ENCODE peak calls at places on chromosome 15, in nine cellular contexts. E is mammary epithelial cell; Q is endothelial cell; D is CD4-positive, alpha-beta T cell; S is thoracic aorta; Y is GM23338; Z is RWPE1; C is neural progenitor cell; L is CD14-positive monocyte. G is an unnamed sample.

GRCh38 chr15:96171271-96171739 is 159.2 kb upstream of the NR2F2 start:
- DNase-seq in D (no peak), Q (no peak), Y (peak), S (no peak), E (no peak), L (no peak), Z (peak), C (peak), G (no peak)

GRCh38 chr15:66126057-66126855 is 127.3 kb downstream of the MEGF11 start:
- DNase-seq in S (no peak), D (no peak), Z (no peak), E (no peak), L (no peak), Q (no peak), C (peak), Y (no peak), G (no peak)

GRCh38 chr15:29456255-29456654 is 186.6 kb upstream of the NSMCE3 start:
- DNase-seq in L (no peak), C (no peak), D (no peak), Y (no peak), Z (no peak), E (no peak), Q (no peak), S (no peak), G (no peak)

GRCh38 chr15:37616215-37616614 is 318.2 kb upstream of the TMCO5A start:
- DNase-seq in Y (no peak), S (no peak), Q (no peak), L (no peak), C (no peak), E (no peak), D (no peak), Z (no peak), G (no peak)

GRCh38 chr15:63948436-63948835 is 97.8 kb downstream of the DAPK2 start:
- DNase-seq in Z (no peak), E (no peak), S (no peak), C (no peak), Q (no peak), D (no peak), Y (no peak), L (no peak), G (no peak)

GRCh38 chr15:55795031-55795430 is 52.1 kb upstream of the PRTG start:
- DNase-seq in E (no peak), L (no peak), Y (no peak), D (no peak), Z (no peak), Q (no peak), S (no peak), C (no peak), G (no peak)

GRCh38 chr15:38691365-38691764 is 126.8 kb upstream of the RASGRP1 start:
- DNase-seq in Y (no peak), Q (no peak), C (no peak), S (no peak), D (no peak), Z (no peak), L (no peak), E (no peak), G (no peak)

GRCh38 chr15:50544368-50544767 is 2.1 kb downstream of the USP50 start:
- DNase-seq in C (no peak), S (no peak), Y (peak), L (no peak), Z (no peak), D (no peak), E (no peak), Q (no peak), G (no peak)

GRCh38 chr15:67678948-67679347 is 136.4 kb downstream of the MAP2K5 start:
- DNase-seq in L (no peak), C (peak), S (no peak), Y (no peak), Q (no peak), E (no peak), Z (no peak), D (no peak), G (peak)

GRCh38 chr15:85976986-85977385 is 102.7 kb upstream of the AGBL1 start:
- DNase-seq in C (no peak), L (no peak), Z (peak), D (no peak), Q (no peak), E (peak), S (no peak), Y (no peak), G (no peak)

GRCh38 chr15:47812436-47813109 is 95.3 kb downstream of the SEMA6D start:
- DNase-seq in Y (no peak), L (no peak), C (no peak), S (no peak), D (no peak), E (peak), Q (no peak), Z (peak), G (no peak)

GRCh38 chr15:31252386-31252785 is 74.2 kb upstream of the KLF13 start:
- DNase-seq in D (no peak), E (no peak), S (no peak), Q (no peak), C (no peak), Z (no peak), L (no peak), Y (no peak), G (no peak)

GRCh38 chr15:61479601-61480000 is 250.5 kb upstream of the RORA start:
- DNase-seq in Q (no peak), E (peak), Z (peak), S (no peak), D (no peak), L (no peak), C (no peak), Y (no peak), G (no peak)

GRCh38 chr15:101062471-101063171 is 143.5 kb downstream of the LRRK1 start:
- DNase-seq in D (no peak), L (no peak), S (no peak), E (no peak), C (no peak), Y (peak), Z (no peak), Q (no peak), G (no peak)

GRCh38 chr15:69034352-69034751 is 19.9 kb downstream of the NOX5 start:
- DNase-seq in C (no peak), Q (no peak), Z (peak), D (no peak), E (peak), Y (no peak), S (no peak), L (no peak), G (no peak)

GRCh38 chr15:59274126-59274970 is 67.7 kb downstream of the LDHAL6B start:
- DNase-seq in C (no peak), S (no peak), Z (no peak), Q (no peak), Y (no peak), L (no peak), D (no peak), E (peak), G (no peak)

GRCh38 chr15:38176155-38176554 is 76.5 kb upstream of the SPRED1 start:
- DNase-seq in Y (no peak), Q (no peak), E (peak), S (no peak), Z (peak), D (no peak), C (no peak), L (no peak), G (no peak)

GRCh38 chr15:101608182-101608581 is 44.0 kb downstream of the TM2D3 start:
- DNase-seq in Z (no peak), E (no peak), Q (no peak), L (no peak), C (no peak), S (no peak), D (no peak), Y (no peak), G (no peak)

GRCh38 chr15:44159492-44159891 is 35.6 kb downstream of the FRMD5 start:
- DNase-seq in Z (no peak), D (no peak), Q (no peak), C (peak), S (no peak), Y (no peak), E (no peak), L (no peak), G (no peak)

GRCh38 chr15:49225572-49226281 is 55.7 kb downstream of the GALK2 start:
- DNase-seq in Z (no peak), L (no peak), Q (peak), C (peak), S (no peak), E (peak), D (no peak), Y (peak), G (peak)

GRCh38 chr15:93289951-93290350 is 200.9 kb upstream of the RGMA start:
- DNase-seq in Z (no peak), C (no peak), Q (no peak), E (no peak), Y (no peak), L (no peak), D (no peak), S (no peak), G (no peak)

GRCh38 chr15:101615414-101615985 is 36.7 kb downstream of the TM2D3 start:
- DNase-seq in L (no peak), Y (no peak), S (no peak), Z (no peak), C (no peak), Q (no peak), D (no peak), E (no peak), G (no peak)

GRCh38 chr15:36612063-36612788 is 32.8 kb downstream of the CDIN1 start:
- DNase-seq in Y (no peak), D (no peak), L (no peak), S (no peak), Z (peak), C (no peak), Q (no peak), E (peak), G (no peak)

GRCh38 chr15:57521503-57521902 is 70.2 kb upstream of the MYZAP start:
- DNase-seq in E (no peak), Y (no peak), S (no peak), Z (no peak), L (no peak), D (no peak), C (no peak), Q (no peak), G (no peak)

GRCh38 chr15:42494998-42495360 is 455 bp upstream of the SNAP23 start:
- DNase-seq in S (no peak), Z (peak), C (peak), Q (peak), L (peak), D (no peak), Y (peak), E (peak), G (no peak)

GRCh38 chr15:39549912-39550311 is 31.0 kb upstream of the THBS1 start:
- DNase-seq in S (no peak), C (no peak), E (no peak), Q (no peak), L (no peak), Z (no peak), Y (no peak), D (no peak), G (no peak)

GRCh38 chr15:57384816-57385215 is 8.5 kb downstream of the CGNL1 start:
- DNase-seq in D (no peak), Y (no peak), Q (no peak), S (no peak), Z (no peak), C (no peak), E (no peak), L (no peak), G (no peak)

GRCh38 chr15:83848315-83849050 is 194.6 kb downstream of the ADAMTSL3 start:
- DNase-seq in E (peak), C (no peak), Q (no peak), Y (no peak), L (no peak), Z (peak), S (no peak), D (no peak), G (no peak)

GRCh38 chr15:58479941-58480340 is 48.1 kb downstream of the LIPC start:
- DNase-seq in Q (no peak), S (no peak), C (no peak), D (no peak), Z (no peak), L (no peak), E (no peak), Y (no peak), G (no peak)

GRCh38 chr15:90033006-90033405 is 31.9 kb downstream of the ZNF710 start:
- DNase-seq in Y (no peak), C (no peak), L (no peak), S (no peak), E (no peak), D (no peak), Z (no peak), Q (no peak), G (no peak)

GRCh38 chr15:68618339-68619302 is 39.8 kb downstream of the CORO2B start:
- DNase-seq in D (no peak), C (no peak), S (no peak), L (no peak), E (no peak), Q (no peak), Y (no peak), Z (peak), G (no peak)

GRCh38 chr15:40352221-40352901 is 1.5 kb downstream of the PHGR1 start:
- DNase-seq in S (no peak), C (no peak), E (no peak), Z (no peak), L (no peak), Y (no peak), Q (no peak), D (no peak), G (no peak)

GRCh38 chr15:68192117-68192516 is 13.0 kb downstream of the CALML4 start:
- DNase-seq in Z (no peak), Y (peak), D (no peak), E (no peak), Q (no peak), C (no peak), L (no peak), S (no peak), G (no peak)

GRCh38 chr15:86337071-86337470 is 257.4 kb downstream of the AGBL1 start:
- DNase-seq in S (no peak), Q (no peak), D (no peak), Y (no peak), Z (no peak), E (no peak), C (no peak), L (no peak), G (no peak)

GRCh38 chr15:88326924-88327323 is 70.4 kb upstream of the NTRK3 start:
- DNase-seq in S (no peak), L (no peak), D (no peak), C (no peak), Z (no peak), E (no peak), Y (no peak), Q (no peak), G (no peak)

GRCh38 chr15:88335074-88335473 is 78.5 kb upstream of the NTRK3 start:
- DNase-seq in D (no peak), E (no peak), Q (no peak), C (no peak), S (no peak), Z (no peak), L (no peak), Y (peak), G (no peak)

GRCh38 chr15:88334436-88334835 is 77.9 kb upstream of the NTRK3 start:
- DNase-seq in Z (no peak), D (no peak), E (peak), S (no peak), Q (no peak), C (no peak), L (no peak), Y (no peak), G (no peak)

GRCh38 chr15:88331291-88331690 is 74.8 kb upstream of the NTRK3 start:
- DNase-seq in D (no peak), E (peak), Q (peak), C (peak), L (no peak), S (no peak), Y (peak), Z (peak), G (peak)
- TF ChIP-seq CTCF in D (peak), E (peak), Q (peak), C (peak), L (peak), S (no peak), Y (peak), Z (peak), G (peak)

GRCh38 chr15:35206060-35206675 is 121.1 kb upstream of the NANOGP8 start:
- DNase-seq in C (peak), L (no peak), Z (no peak), S (no peak), D (no peak), Q (peak), E (peak), Y (peak), G (no peak)
- TF ChIP-seq CTCF in C (peak), L (peak), Z (peak), S (no peak), D (no peak), Q (peak), E (peak), Y (peak), G (peak)

GRCh38 chr15:77786956-77787355 is 154.2 kb upstream of the LINGO1 start:
- DNase-seq in S (no peak), L (no peak), C (peak), E (no peak), Y (no peak), Z (no peak), D (no peak), Q (no peak), G (no peak)

GRCh38 chr15:77782691-77783090 is 150.0 kb upstream of the LINGO1 start:
- DNase-seq in D (no peak), C (peak), Z (no peak), S (no peak), L (no peak), Q (no peak), Y (no peak), E (no peak), G (no peak)

GRCh38 chr15:77786181-77786890 is 153.6 kb upstream of the LINGO1 start:
- DNase-seq in C (no peak), Q (no peak), L (no peak), Y (no peak), S (no peak), E (no peak), Z (no peak), D (no peak), G (no peak)

GRCh38 chr15:77783636-77784035 is 150.9 kb upstream of the LINGO1 start:
- DNase-seq in S (no peak), L (no peak), Q (no peak), D (no peak), Z (no peak), E (no peak), Y (no peak), C (no peak), G (no peak)

GRCh38 chr15:77784361-77785292 is 151.9 kb upstream of the LINGO1 start:
- DNase-seq in D (no peak), Y (peak), S (no peak), E (no peak), C (peak), L (no peak), Z (peak), Q (peak), G (peak)
- TF ChIP-seq CTCF in D (no peak), Y (peak), S (no peak), E (peak), C (peak), L (no peak), Z (no peak), Q (peak), G (peak)

GRCh38 chr15:27454281-27455060 is 483.5 kb downstream of the GABRG3 start:
- DNase-seq in Q (no peak), Z (peak), L (no peak), E (peak), S (no peak), C (no peak), Y (no peak), D (no peak), G (no peak)
- TF ChIP-seq CTCF in Q (no peak), Z (no peak), L (no peak), E (no peak), S (no peak), C (no peak), Y (no peak), D (no peak), G (no peak)

DNA sequence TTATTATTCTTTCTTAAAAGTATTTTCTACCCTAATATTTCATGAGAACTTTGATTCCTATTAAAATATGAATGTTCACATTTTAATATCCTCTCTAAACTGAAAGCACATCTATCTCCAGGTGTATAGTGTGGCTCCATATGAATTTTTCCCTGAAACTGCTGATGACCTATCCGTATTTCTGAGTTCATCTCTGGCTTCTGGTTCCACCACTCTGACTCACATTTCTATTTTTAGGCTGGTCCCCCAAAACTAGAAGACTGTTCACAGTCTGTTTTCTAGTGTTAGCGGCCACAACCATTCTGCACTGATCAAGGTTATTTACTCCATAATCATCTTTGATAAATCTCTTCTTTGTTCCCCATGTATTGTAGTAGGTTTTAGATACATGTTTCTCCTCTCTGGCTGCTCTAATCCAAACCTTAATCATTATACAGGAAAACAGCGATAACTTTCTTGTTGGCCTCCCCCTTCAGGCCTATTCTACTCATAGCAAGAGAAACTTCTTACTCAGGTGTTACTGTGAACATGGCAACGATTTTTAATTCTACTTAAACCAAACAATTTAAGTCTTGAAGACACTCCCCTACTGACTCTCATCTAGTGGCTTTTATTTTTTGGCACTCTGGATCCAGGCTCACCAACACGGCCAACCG is 12.8 kb downstream of the ADPGK start:
- DNase-seq in Q (no peak), D (no peak), S (no peak), E (no peak), C (no peak), Z (no peak), L (no peak), Y (peak), G (no peak)
- TF ChIP-seq CTCF in Q (peak), D (no peak), S (no peak), E (peak), C (peak), Z (no peak), L (no peak), Y (peak), G (peak)

GRCh38 chr15:73711526-73711925 is 27.3 kb downstream of the CD276 start:
- DNase-seq in Q (no peak), C (no peak), S (no peak), L (no peak), Y (no peak), Z (no peak), D (no peak), E (no peak), G (no peak)

GRCh38 chr15:73709671-73710070 is 25.5 kb downstream of the CD276 start:
- DNase-seq in C (no peak), Z (no peak), Q (no peak), Y (no peak), S (no peak), E (no peak), L (no peak), D (no peak), G (no peak)

GRCh38 chr15:73710321-73710720 is 26.1 kb downstream of the CD276 start:
- DNase-seq in D (no peak), S (no peak), E (no peak), C (no peak), Y (no peak), L (no peak), Q (no peak), Z (no peak), G (no peak)

GRCh38 chr15:73714695-73715301 is 30.6 kb downstream of the CD276 start:
- DNase-seq in L (no peak), E (no peak), C (no peak), D (no peak), Z (no peak), Y (no peak), S (no peak), Q (no peak), G (no peak)

GRCh38 chr15:73712107-73712506 is 27.9 kb downstream of the CD276 start:
- DNase-seq in L (no peak), Z (no peak), Y (peak), C (peak), E (no peak), S (no peak), D (no peak), Q (no peak), G (no peak)
- TF ChIP-seq CTCF in L (no peak), Z (no peak), Y (peak), C (peak), E (no peak), S (no peak), D (no peak), Q (no peak), G (no peak)

GRCh38 chr15:76208786-76209424 is 102.4 kb downstream of the ETFA start:
- DNase-seq in Z (no peak), Q (no peak), E (no peak), L (no peak), D (no peak), Y (no peak), C (no peak), S (no peak), G (no peak)

GRCh38 chr15:76208084-76208785 is 103.0 kb downstream of the ETFA start:
- DNase-seq in Z (no peak), C (no peak), L (no peak), Y (no peak), E (no peak), S (no peak), D (no peak), Q (no peak), G (no peak)

GRCh38 chr15:76206325-76206976 is 104.8 kb downstream of the ETFA start:
- DNase-seq in Z (peak), C (no peak), L (no peak), Q (no peak), Y (no peak), S (peak), D (no peak), E (no peak), G (no peak)

GRCh38 chr15:76209523-76209922 is 101.7 kb downstream of the ETFA start:
- DNase-seq in L (no peak), Y (no peak), D (no peak), E (no peak), C (no peak), Q (no peak), Z (no peak), S (no peak), G (no peak)

DNA sequence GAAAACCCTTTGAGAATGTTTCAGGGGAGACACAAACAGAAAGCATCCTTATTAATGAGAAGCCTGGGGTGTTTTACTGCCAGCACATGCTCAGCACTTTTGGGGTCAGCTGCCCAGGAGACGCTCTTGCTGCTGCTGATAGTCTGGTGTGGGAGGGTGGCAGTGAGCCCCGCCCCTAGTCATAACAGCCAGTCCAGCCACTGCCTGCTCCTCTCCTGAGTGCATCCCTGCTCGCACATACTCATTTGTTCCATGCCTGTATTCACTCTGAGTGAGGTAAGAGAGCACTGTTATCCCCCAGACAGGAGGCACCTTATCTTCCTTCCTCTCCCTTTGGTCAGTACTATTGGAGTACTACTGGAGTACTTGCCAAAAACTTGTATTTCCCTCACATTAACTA is 101.3 kb downstream of the ETFA start:
- DNase-seq in D (no peak), S (no peak), Z (no peak), Q (no peak), C (no peak), L (no peak), E (no peak), Y (no peak), G (no peak)
- TF ChIP-seq CTCF in D (no peak), S (no peak), Z (no peak), Q (no peak), C (no peak), L (no peak), E (no peak), Y (no peak), G (no peak)